ENCODE peak calls at places on chromosomes 2 and 18, in six cellular contexts. K, D, B, Y, O and F are unnamed samples.

GRCh38 chr2:108858894-108859293 is 72.3 kb downstream of the CCDC138 start:
- DNase-seq in K (no peak), D (no peak), B (no peak), Y (no peak), O (no peak), F (no peak)

GRCh38 chr2:74856599-74856998 is 22.7 kb downstream of the HK2 start:
- DNase-seq in K (no peak), D (no peak), B (no peak), Y (no peak), O (no peak), F (no peak)

GRCh38 chr2:178478102-178478441 is 328 bp downstream of the FKBP7 start:
- DNase-seq in K (no peak), D (no peak), B (no peak), Y (peak; percentile 39), O (no peak), F (no peak)

GRCh38 chr2:15561574-15562344 is 625 bp upstream of the NBAS start:
- DNase-seq in K (no peak), D (no peak), B (no peak), Y (peak; percentile 55), O (no peak), F (no peak)

GRCh38 chr2:174704061-174704460 is 60.2 kb downstream of the CHRNA1 start:
- DNase-seq in K (no peak), D (no peak), B (no peak), Y (no peak), O (no peak), F (no peak)

GRCh38 chr2:98476192-98476868 is 31.7 kb downstream of the INPP4A start:
- DNase-seq in K (peak; percentile 41), D (no peak), B (no peak), Y (no peak), O (no peak), F (no peak)

GRCh38 chr2:21356857-21357255 is 233.1 kb downstream of the TDRD15 start:
- DNase-seq in K (no peak), D (no peak), B (no peak), Y (no peak), O (no peak), F (no peak)

GRCh38 chr2:232398293-232399034 is 8.2 kb upstream of the ALPG start:
- DNase-seq in K (no peak), D (no peak), B (no peak), Y (no peak), O (no peak), F (no peak)

GRCh38 chr18:58537272-58538038 is 91.4 kb downstream of the ALPK2 start:
- DNase-seq in K (no peak), D (no peak), B (no peak), Y (no peak), O (no peak), F (no peak)

GRCh38 chr2:225894240-225894980 is 494.9 kb downstream of the NYAP2 start:
- DNase-seq in K (no peak), D (no peak), B (no peak), Y (no peak), O (no peak), F (no peak)

GRCh38 chr2:25831744-25832449 is 46.4 kb downstream of the ASXL2 start:
- DNase-seq in K (no peak), D (no peak), B (no peak), Y (no peak), O (no peak), F (no peak)

GRCh38 chr2:184119920-184120820 is 478.2 kb upstream of the ZNF804A start:
- DNase-seq in K (no peak), D (no peak), B (no peak), Y (no peak), O (no peak), F (no peak)